ENCODE peak calls at places on chromosomes 2 and 18, in seven cellular contexts. Z is IMR-90, D is mesenchymal stem cell, Y is H1, F is neuronal stem cell, B is H9, K is trophoblast cell. O is an unnamed sample.
A peak's percentile ranks its signal among the peaks of the same experiment; 100 is the strongest.

GRCh38 chr2:241836257-241836656 is 22.4 kb downstream of the PDCD1 start:
- DNase-seq in Z (no peak), D (no peak), Y (no peak), F (no peak), B (no peak), K (no peak), O (no peak)

GRCh38 chr2:128797937-128798336 is 479.3 kb upstream of the HS6ST1 start:
- DNase-seq in Z (no peak), D (no peak), Y (no peak), F (no peak), B (peak; percentile 7), K (no peak), O (no peak)

GRCh38 chr2:47034973-47035609 is 119.5 kb upstream of the MCFD2 start:
- DNase-seq in Z (no peak), D (peak; percentile 52), Y (no peak), F (peak; percentile 49), B (no peak), K (peak; percentile 65), O (peak; percentile 90)

GRCh38 chr2:12044857-12045256 is 298.4 kb downstream of the LPIN1 start:
- DNase-seq in Z (no peak), D (no peak), Y (no peak), F (no peak), B (no peak), K (no peak), O (no peak)

GRCh38 chr2:236874866-236875481 is 210.7 kb upstream of the COPS8 start:
- DNase-seq in Z (no peak), D (no peak), Y (no peak), F (no peak), B (no peak), K (peak; percentile 64), O (no peak)

GRCh38 chr2:11409184-11409959 is 56.6 kb downstream of the E2F6 start:
- DNase-seq in Z (no peak), D (no peak), Y (no peak), F (no peak), B (no peak), K (no peak), O (no peak)

GRCh38 chr2:30655211-30655610 is 152.0 kb downstream of the CAPN13 start:
- DNase-seq in Z (peak; percentile 43), D (peak; percentile 26), Y (no peak), F (no peak), B (no peak), K (no peak), O (no peak)

GRCh38 chr18:2805970-2806943 is 40.5 kb upstream of the EMILIN2 start:
- DNase-seq in Z (peak; percentile 73), D (peak; percentile 61), Y (no peak), F (no peak), B (no peak), K (no peak), O (no peak)

GRCh38 chr18:9673296-9674251 is 34.5 kb upstream of the RAB31 start:
- DNase-seq in Z (peak; percentile 58), D (peak; percentile 70), Y (no peak), F (no peak), B (peak; percentile 57), K (peak; percentile 87), O (peak; percentile 87)

GRCh38 chr18:59517446-59518171 is 158.5 kb upstream of the LMAN1 start:
- DNase-seq in Z (peak; percentile 33), D (peak; percentile 28), Y (no peak), F (peak; percentile 32), B (no peak), K (no peak), O (peak; percentile 45)

GRCh38 chr2:241550616-241551580 is 7.6 kb upstream of the BOK start:
- DNase-seq in Z (no peak), D (no peak), Y (no peak), F (no peak), B (no peak), K (no peak), O (no peak)

GRCh38 chr2:98165516-98166071 is 78.6 kb downstream of the VWA3B start:
- DNase-seq in Z (no peak), D (no peak), Y (no peak), F (no peak), B (peak; percentile 10), K (no peak), O (no peak)

GRCh38 chr2:219277703-219278654 is 1.2 kb upstream of the DNAJB2 start:
- DNase-seq in Z (peak; percentile 80), D (peak; percentile 91), Y (no peak), F (peak; percentile 76), B (peak; percentile 94), K (peak; percentile 74), O (peak; percentile 94)

GRCh38 chr2:238666543-238666942 is 181.3 kb upstream of the TWIST2 start:
- DNase-seq in Z (no peak), D (no peak), Y (no peak), F (no peak), B (no peak), K (no peak), O (no peak)
- H3K23ac ChIP-seq in Z (no peak overlapping the region), D (no peak overlapping the region), Y (no peak overlapping the region), F (no peak overlapping the region), B (no peak overlapping the region), K (no peak overlapping the region), O (no peak overlapping the region)

GRCh38 chr2:96531366-96531765 is 5.2 kb upstream of the ARID5A start:
- DNase-seq in Z (no peak), D (no peak), Y (no peak), F (no peak), B (no peak), K (no peak), O (no peak)

GRCh38 chr2:96530144-96530430 is 6.5 kb upstream of the ARID5A start:
- DNase-seq in Z (no peak), D (no peak), Y (no peak), F (no peak), B (no peak), K (no peak), O (no peak)

GRCh38 chr2:96531872-96532505 is 4.6 kb upstream of the ARID5A start:
- DNase-seq in Z (peak; percentile 99), D (peak; percentile 100), Y (no peak), F (peak; percentile 30), B (peak; percentile 75), K (peak; percentile 97), O (peak; percentile 91)

GRCh38 chr2:96529376-96530143 is 7.0 kb upstream of the ARID5A start:
- DNase-seq in Z (no peak), D (no peak), Y (no peak), F (no peak), B (no peak), K (no peak), O (no peak)

DNA sequence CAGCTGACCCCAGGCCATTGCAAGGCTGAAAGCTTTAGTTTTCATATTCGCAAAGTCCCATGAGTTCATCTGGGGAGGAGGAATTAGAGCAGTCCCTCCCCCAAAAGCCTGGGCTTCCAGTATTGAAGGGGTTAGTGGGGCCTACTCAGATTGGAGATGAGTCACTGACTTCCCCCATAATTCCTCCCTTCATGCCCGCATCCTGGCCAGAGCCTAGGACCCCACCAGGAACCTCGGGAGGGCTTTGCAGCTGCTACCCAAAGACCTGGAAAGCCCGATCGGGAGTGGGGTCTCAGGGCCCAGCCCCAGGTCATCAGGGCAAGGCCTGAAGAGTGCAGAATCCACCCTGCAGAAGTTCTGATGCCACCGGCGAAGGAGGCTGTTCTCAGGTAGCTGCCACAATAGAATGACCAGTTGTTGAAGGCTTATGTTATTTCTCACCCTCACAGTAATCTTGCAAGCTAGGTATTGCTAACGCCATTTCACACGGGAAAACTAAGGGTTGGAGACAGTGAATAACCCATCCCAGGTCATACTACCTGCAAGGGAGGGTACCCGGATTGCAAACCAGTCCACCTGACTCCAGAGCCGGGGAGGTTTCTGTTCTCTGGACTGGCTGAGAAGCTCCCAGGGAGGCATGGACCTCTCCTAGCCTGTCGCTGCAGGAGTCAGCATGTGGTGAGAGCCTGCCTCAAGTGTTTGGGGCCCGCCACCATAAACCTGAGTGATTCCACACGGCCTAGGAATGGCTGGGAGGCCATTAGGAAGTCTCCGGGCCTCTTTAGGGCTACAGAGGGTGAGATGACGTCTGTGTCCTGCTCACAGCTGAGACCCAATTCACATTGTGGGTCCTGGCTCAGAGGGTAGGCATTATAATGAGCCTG is 5.8 kb upstream of the ARID5A start:
- DNase-seq in Z (no peak), D (peak; percentile 33), Y (no peak), F (no peak), B (no peak), K (no peak), O (no peak)
- H3K23ac ChIP-seq in Z (no peak overlapping the region), D (no peak overlapping the region), Y (no peak overlapping the region), F (no peak overlapping the region), B (no peak overlapping the region), K (no peak overlapping the region), O (no peak overlapping the region)

GRCh38 chr2:186503827-186504606 is 18.0 kb downstream of the ZC3H15 start:
- DNase-seq in Z (peak; percentile 37), D (peak; percentile 58), Y (no peak), F (no peak), B (no peak), K (no peak), O (peak; percentile 24)
- H3K23ac ChIP-seq in Z (no peak overlapping the region), D (no peak overlapping the region), Y (no peak overlapping the region), F (no peak overlapping the region), B (no peak overlapping the region), K (no peak overlapping the region), O (no peak overlapping the region)

GRCh38 chr2:160609346-160609745 is 115.7 kb upstream of the RBMS1 start:
- DNase-seq in Z (no peak), D (no peak), Y (no peak), F (no peak), B (no peak), K (no peak), O (no peak)
- H3K23ac ChIP-seq in Z (no peak overlapping the region), D (no peak overlapping the region), Y (no peak overlapping the region), F (no peak overlapping the region), B (no peak overlapping the region), K (no peak overlapping the region), O (no peak overlapping the region)

DNA sequence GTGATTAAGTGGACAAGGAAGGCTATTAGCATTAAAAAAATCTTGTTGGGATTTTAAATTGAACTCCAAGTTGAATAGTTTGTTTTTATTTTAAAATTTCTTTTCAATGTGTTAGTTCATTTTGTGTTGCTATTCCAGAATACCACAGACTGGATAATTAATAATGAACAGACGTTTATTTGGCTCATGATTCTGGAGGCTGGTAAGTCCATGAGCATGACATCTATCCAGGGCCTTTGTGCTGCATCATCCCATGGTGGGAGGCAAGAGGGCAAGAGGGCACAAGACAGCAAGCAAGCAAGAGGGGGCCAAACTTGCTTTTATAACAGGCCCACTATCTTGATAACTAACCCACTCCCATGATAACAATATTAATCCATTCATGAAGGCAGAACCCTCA is 22.5 kb downstream of the CCDC85A start:
- DNase-seq in Z (no peak), D (no peak), Y (no peak), F (no peak), B (no peak), K (no peak), O (no peak)
- H3K23ac ChIP-seq in Z (no peak overlapping the region), D (no peak overlapping the region), Y (no peak overlapping the region), F (no peak overlapping the region), B (no peak overlapping the region), K (no peak overlapping the region), O (no peak overlapping the region)

GRCh38 chr18:7139409-7139808 is 21.8 kb upstream of the LAMA1 start:
- DNase-seq in Z (no peak), D (no peak), Y (no peak), F (no peak), B (no peak), K (no peak), O (no peak)
- H3K23ac ChIP-seq in Z (no peak overlapping the region), D (no peak overlapping the region), Y (no peak overlapping the region), F (no peak overlapping the region), B (no peak overlapping the region), K (no peak overlapping the region), O (no peak overlapping the region)